ENCODE peak calls at places on chromosomes 4 and X, in eight cellular contexts. One of them, this sample, is unnamed.

GRCh38 chrX:18933611-18934010 is 50.3 kb downstream of the PHKA2 start:
- DNase-seq in CD4-positive, CD25-positive, alpha-beta regulatory T cell: no peak
- DNase-seq in HCT116: no peak
- DNase-seq in left ventricle myocardium inferior: no peak
- DNase-seq in thyroid gland: no peak
- DNase-seq in CD8-positive, alpha-beta memory T cell: no peak
- DNase-seq in fibroblast of lung: no peak
- DNase-seq in heart left ventricle: no peak
- DNase-seq in this sample: no peak

GRCh38 chrX:27336466-27337091 is 126.6 kb downstream of the PPP4R3C start:
- DNase-seq in CD4-positive, CD25-positive, alpha-beta regulatory T cell: peak; percentile 21
- DNase-seq in HCT116: peak; percentile 3
- DNase-seq in left ventricle myocardium inferior: no peak
- DNase-seq in thyroid gland: peak; percentile 16
- DNase-seq in CD8-positive, alpha-beta memory T cell: no peak
- DNase-seq in fibroblast of lung: no peak
- DNase-seq in heart left ventricle: no peak
- DNase-seq in this sample: no peak

GRCh38 chr4:154024097-154024496 is 235.2 kb upstream of the SFRP2 start:
- DNase-seq in CD4-positive, CD25-positive, alpha-beta regulatory T cell: no peak
- DNase-seq in HCT116: no peak
- DNase-seq in left ventricle myocardium inferior: no peak
- DNase-seq in thyroid gland: no peak
- DNase-seq in CD8-positive, alpha-beta memory T cell: no peak
- DNase-seq in fibroblast of lung: no peak
- DNase-seq in heart left ventricle: no peak
- DNase-seq in this sample: no peak

GRCh38 chr4:148114436-148114835 is 327.8 kb downstream of the NR3C2 start:
- DNase-seq in CD4-positive, CD25-positive, alpha-beta regulatory T cell: no peak
- DNase-seq in HCT116: no peak
- DNase-seq in left ventricle myocardium inferior: no peak
- DNase-seq in thyroid gland: no peak
- DNase-seq in CD8-positive, alpha-beta memory T cell: no peak
- DNase-seq in fibroblast of lung: peak; percentile 13
- DNase-seq in heart left ventricle: no peak
- DNase-seq in this sample: no peak

GRCh38 chr4:175453456-175453855 is 358.6 kb downstream of the GPM6A start:
- DNase-seq in CD4-positive, CD25-positive, alpha-beta regulatory T cell: no peak
- DNase-seq in HCT116: no peak
- DNase-seq in left ventricle myocardium inferior: no peak
- DNase-seq in thyroid gland: no peak
- DNase-seq in CD8-positive, alpha-beta memory T cell: no peak
- DNase-seq in fibroblast of lung: peak; percentile 42
- DNase-seq in heart left ventricle: no peak
- DNase-seq in this sample: no peak

GRCh38 chr4:162891788-162892707 is 274.6 kb downstream of the NAF1 start:
- DNase-seq in CD4-positive, CD25-positive, alpha-beta regulatory T cell: peak; percentile 6
- DNase-seq in HCT116: no peak
- DNase-seq in left ventricle myocardium inferior: no peak
- DNase-seq in thyroid gland: no peak
- DNase-seq in CD8-positive, alpha-beta memory T cell: no peak
- DNase-seq in fibroblast of lung: peak; percentile 43
- DNase-seq in heart left ventricle: no peak
- DNase-seq in this sample: no peak

GRCh38 chr4:1669850-1670249 is 14.3 kb downstream of the FAM53A start:
- DNase-seq in CD4-positive, CD25-positive, alpha-beta regulatory T cell: no peak
- DNase-seq in HCT116: no peak
- DNase-seq in left ventricle myocardium inferior: no peak
- DNase-seq in thyroid gland: no peak
- DNase-seq in CD8-positive, alpha-beta memory T cell: no peak
- DNase-seq in fibroblast of lung: no peak
- DNase-seq in heart left ventricle: no peak
- DNase-seq in this sample: no peak

GRCh38 chr4:25769251-25769650 is 93.5 kb downstream of the SEL1L3 start:
- DNase-seq in CD4-positive, CD25-positive, alpha-beta regulatory T cell: no peak
- DNase-seq in HCT116: no peak
- DNase-seq in left ventricle myocardium inferior: peak; percentile 31
- DNase-seq in thyroid gland: no peak
- DNase-seq in CD8-positive, alpha-beta memory T cell: no peak
- DNase-seq in fibroblast of lung: peak; percentile 33
- DNase-seq in heart left ventricle: peak; percentile 24
- DNase-seq in this sample: peak; percentile 36

GRCh38 chr4:165207431-165208321 is at the start of gene KLHL2:
- DNase-seq in CD4-positive, CD25-positive, alpha-beta regulatory T cell: peak; percentile 87
- DNase-seq in HCT116: no peak
- DNase-seq in left ventricle myocardium inferior: peak; percentile 86
- DNase-seq in thyroid gland: peak; percentile 81
- DNase-seq in CD8-positive, alpha-beta memory T cell: peak; percentile 49
- DNase-seq in fibroblast of lung: peak; percentile 79
- DNase-seq in heart left ventricle: peak; percentile 88
- DNase-seq in this sample: peak; percentile 26

GRCh38 chr4:30757357-30757756 is 37.2 kb downstream of the PCDH7 start:
- DNase-seq in CD4-positive, CD25-positive, alpha-beta regulatory T cell: no peak
- DNase-seq in HCT116: peak; percentile 98
- DNase-seq in left ventricle myocardium inferior: no peak
- DNase-seq in thyroid gland: no peak
- DNase-seq in CD8-positive, alpha-beta memory T cell: no peak
- DNase-seq in fibroblast of lung: peak; percentile 98
- DNase-seq in heart left ventricle: no peak
- DNase-seq in this sample: peak; percentile 68

GRCh38 chrX:94051926-94052325 is 377.9 kb downstream of the FAM133A start:
- DNase-seq in CD4-positive, CD25-positive, alpha-beta regulatory T cell: no peak
- DNase-seq in HCT116: no peak
- DNase-seq in left ventricle myocardium inferior: no peak
- DNase-seq in thyroid gland: no peak
- DNase-seq in CD8-positive, alpha-beta memory T cell: no peak
- DNase-seq in fibroblast of lung: no peak
- DNase-seq in heart left ventricle: no peak
- DNase-seq in this sample: no peak

GRCh38 chrX:106950381-106950780 is 30.2 kb downstream of the CLDN2 start:
- DNase-seq in CD4-positive, CD25-positive, alpha-beta regulatory T cell: no peak
- DNase-seq in HCT116: no peak
- DNase-seq in left ventricle myocardium inferior: no peak
- DNase-seq in thyroid gland: no peak
- DNase-seq in CD8-positive, alpha-beta memory T cell: no peak
- DNase-seq in fibroblast of lung: no peak
- DNase-seq in heart left ventricle: no peak
- DNase-seq in this sample: no peak

GRCh38 chr4:117429061-117429460 is 343.7 kb upstream of the TRAM1L1 start:
- DNase-seq in CD4-positive, CD25-positive, alpha-beta regulatory T cell: no peak
- DNase-seq in HCT116: no peak
- DNase-seq in left ventricle myocardium inferior: no peak
- DNase-seq in thyroid gland: no peak
- DNase-seq in CD8-positive, alpha-beta memory T cell: no peak
- DNase-seq in fibroblast of lung: no peak
- DNase-seq in heart left ventricle: no peak
- DNase-seq in this sample: no peak

GRCh38 chr4:35516102-35516501 is 728.2 kb downstream of the ARAP2 start:
- DNase-seq in CD4-positive, CD25-positive, alpha-beta regulatory T cell: no peak
- DNase-seq in HCT116: no peak
- DNase-seq in left ventricle myocardium inferior: no peak
- DNase-seq in thyroid gland: no peak
- DNase-seq in CD8-positive, alpha-beta memory T cell: no peak
- DNase-seq in fibroblast of lung: no peak
- DNase-seq in heart left ventricle: no peak
- DNase-seq in this sample: no peak

GRCh38 chr4:13312264-13312663 is 171.9 kb downstream of the RAB28 start:
- DNase-seq in CD4-positive, CD25-positive, alpha-beta regulatory T cell: no peak
- DNase-seq in HCT116: no peak
- DNase-seq in left ventricle myocardium inferior: no peak
- DNase-seq in thyroid gland: no peak
- DNase-seq in CD8-positive, alpha-beta memory T cell: no peak
- DNase-seq in fibroblast of lung: no peak
- DNase-seq in heart left ventricle: no peak
- DNase-seq in this sample: no peak

GRCh38 chr4:54959656-54960055 is 165.7 kb downstream of the KDR start:
- DNase-seq in CD4-positive, CD25-positive, alpha-beta regulatory T cell: no peak
- DNase-seq in HCT116: no peak
- DNase-seq in left ventricle myocardium inferior: no peak
- DNase-seq in thyroid gland: no peak
- DNase-seq in CD8-positive, alpha-beta memory T cell: no peak
- DNase-seq in fibroblast of lung: peak; percentile 87
- DNase-seq in heart left ventricle: no peak
- DNase-seq in this sample: peak; percentile 8

GRCh38 chr4:15659768-15660394 is 4.7 kb upstream of the FBXL5 start:
- DNase-seq in CD4-positive, CD25-positive, alpha-beta regulatory T cell: no peak
- DNase-seq in HCT116: no peak
- DNase-seq in left ventricle myocardium inferior: no peak
- DNase-seq in thyroid gland: no peak
- DNase-seq in CD8-positive, alpha-beta memory T cell: no peak
- DNase-seq in fibroblast of lung: peak; percentile 28
- DNase-seq in heart left ventricle: no peak
- DNase-seq in this sample: no peak

GRCh38 chr4:8188743-8189550 is 10.1 kb upstream of the SH3TC1 start:
- DNase-seq in CD4-positive, CD25-positive, alpha-beta regulatory T cell: no peak
- DNase-seq in HCT116: no peak
- DNase-seq in left ventricle myocardium inferior: peak; percentile 87
- DNase-seq in thyroid gland: peak; percentile 93
- DNase-seq in CD8-positive, alpha-beta memory T cell: no peak
- DNase-seq in fibroblast of lung: no peak
- DNase-seq in heart left ventricle: peak; percentile 85
- DNase-seq in this sample: no peak

GRCh38 chr4:10006604-10007435 is 14.5 kb downstream of the SLC2A9 start:
- DNase-seq in CD4-positive, CD25-positive, alpha-beta regulatory T cell: no peak
- DNase-seq in HCT116: peak; percentile 77
- DNase-seq in left ventricle myocardium inferior: no peak
- DNase-seq in thyroid gland: peak; percentile 94
- DNase-seq in CD8-positive, alpha-beta memory T cell: no peak
- DNase-seq in fibroblast of lung: peak; percentile 42
- DNase-seq in heart left ventricle: no peak
- DNase-seq in this sample: no peak

GRCh38 chr4:84493092-84493850 is 5.8 kb downstream of the NKX6-1 start:
- DNase-seq in CD4-positive, CD25-positive, alpha-beta regulatory T cell: no peak
- DNase-seq in HCT116: no peak
- DNase-seq in left ventricle myocardium inferior: no peak
- DNase-seq in thyroid gland: peak; percentile 27
- DNase-seq in CD8-positive, alpha-beta memory T cell: no peak
- DNase-seq in fibroblast of lung: peak; percentile 42
- DNase-seq in heart left ventricle: no peak
- DNase-seq in this sample: no peak

GRCh38 chr4:71830-72229 is 18.7 kb downstream of the ZNF595 start:
- DNase-seq in CD4-positive, CD25-positive, alpha-beta regulatory T cell: no peak
- DNase-seq in HCT116: no peak
- DNase-seq in left ventricle myocardium inferior: no peak
- DNase-seq in thyroid gland: no peak
- DNase-seq in CD8-positive, alpha-beta memory T cell: no peak
- DNase-seq in fibroblast of lung: no peak
- DNase-seq in heart left ventricle: no peak
- DNase-seq in this sample: no peak
- H3K9me3 ChIP-seq in CD4-positive, CD25-positive, alpha-beta regulatory T cell: peaks cover 56% of the 10 kb centered on the region
- H3K9me3 ChIP-seq in HCT116: peaks cover 16% of the 10 kb centered on the region
- H3K9me3 ChIP-seq in left ventricle myocardium inferior: peaks cover 84% of the 10 kb centered on the region
- H3K9me3 ChIP-seq in thyroid gland: no peaks in the 10 kb centered on the region
- H3K9me3 ChIP-seq in CD8-positive, alpha-beta memory T cell: peaks cover 35% of the 10 kb centered on the region
- H3K9me3 ChIP-seq in fibroblast of lung: peaks cover 2% of the 10 kb centered on the region
- H3K9me3 ChIP-seq in heart left ventricle: peaks cover 74% of the 10 kb centered on the region
- H3K9me3 ChIP-seq in this sample: peaks cover 39% of the 10 kb centered on the region

GRCh38 chrX:25523574-25523973 is 507.8 kb upstream of the ARX start:
- DNase-seq in CD4-positive, CD25-positive, alpha-beta regulatory T cell: peak; percentile 1
- DNase-seq in HCT116: peak; percentile 6
- DNase-seq in left ventricle myocardium inferior: no peak
- DNase-seq in thyroid gland: peak; percentile 2
- DNase-seq in CD8-positive, alpha-beta memory T cell: no peak
- DNase-seq in fibroblast of lung: peak; percentile 4
- DNase-seq in heart left ventricle: peak; percentile 17
- DNase-seq in this sample: no peak

GRCh38 chrX:25524150-25524549 is 508.4 kb upstream of the ARX start:
- DNase-seq in CD4-positive, CD25-positive, alpha-beta regulatory T cell: no peak
- DNase-seq in HCT116: no peak
- DNase-seq in left ventricle myocardium inferior: no peak
- DNase-seq in thyroid gland: no peak
- DNase-seq in CD8-positive, alpha-beta memory T cell: no peak
- DNase-seq in fibroblast of lung: no peak
- DNase-seq in heart left ventricle: no peak
- DNase-seq in this sample: no peak

DNA sequence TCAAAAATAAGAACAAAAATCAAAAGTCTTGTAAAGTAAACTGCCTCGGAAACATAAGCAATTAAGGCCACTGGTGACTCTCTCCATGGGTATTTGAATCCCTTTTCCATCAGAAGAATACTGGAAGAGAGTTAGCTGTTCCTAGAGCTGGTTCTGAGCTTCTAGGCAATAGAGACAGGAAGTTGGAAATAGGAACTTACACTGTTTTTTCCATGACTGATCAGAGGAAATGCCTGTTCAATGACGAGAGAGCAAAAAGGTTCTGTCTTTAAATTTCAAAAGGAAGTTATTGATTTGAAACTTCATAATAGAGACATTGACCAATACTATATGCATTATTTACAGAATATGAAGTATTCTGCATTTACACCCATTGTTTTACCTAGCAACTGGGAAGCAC is 503.5 kb upstream of the ARX start:
- DNase-seq in CD4-positive, CD25-positive, alpha-beta regulatory T cell: no peak
- DNase-seq in HCT116: no peak
- DNase-seq in left ventricle myocardium inferior: no peak
- DNase-seq in thyroid gland: no peak
- DNase-seq in CD8-positive, alpha-beta memory T cell: no peak
- DNase-seq in fibroblast of lung: no peak
- DNase-seq in heart left ventricle: no peak
- DNase-seq in this sample: no peak
- H3K9me3 ChIP-seq in CD4-positive, CD25-positive, alpha-beta regulatory T cell: no peaks in the 10 kb centered on the region
- H3K9me3 ChIP-seq in HCT116: no peaks in the 10 kb centered on the region
- H3K9me3 ChIP-seq in left ventricle myocardium inferior: no peaks in the 10 kb centered on the region
- H3K9me3 ChIP-seq in thyroid gland: no peaks in the 10 kb centered on the region
- H3K9me3 ChIP-seq in CD8-positive, alpha-beta memory T cell: no peaks in the 10 kb centered on the region
- H3K9me3 ChIP-seq in fibroblast of lung: no peaks in the 10 kb centered on the region
- H3K9me3 ChIP-seq in heart left ventricle: no peaks in the 10 kb centered on the region
- H3K9me3 ChIP-seq in this sample: no peaks in the 10 kb centered on the region

GRCh38 chr4:99485212-99485611 is 25.6 kb upstream of the C4orf17 start:
- DNase-seq in CD4-positive, CD25-positive, alpha-beta regulatory T cell: no peak
- DNase-seq in HCT116: no peak
- DNase-seq in left ventricle myocardium inferior: no peak
- DNase-seq in thyroid gland: no peak
- DNase-seq in CD8-positive, alpha-beta memory T cell: no peak
- DNase-seq in fibroblast of lung: no peak
- DNase-seq in heart left ventricle: no peak
- DNase-seq in this sample: no peak

DNA sequence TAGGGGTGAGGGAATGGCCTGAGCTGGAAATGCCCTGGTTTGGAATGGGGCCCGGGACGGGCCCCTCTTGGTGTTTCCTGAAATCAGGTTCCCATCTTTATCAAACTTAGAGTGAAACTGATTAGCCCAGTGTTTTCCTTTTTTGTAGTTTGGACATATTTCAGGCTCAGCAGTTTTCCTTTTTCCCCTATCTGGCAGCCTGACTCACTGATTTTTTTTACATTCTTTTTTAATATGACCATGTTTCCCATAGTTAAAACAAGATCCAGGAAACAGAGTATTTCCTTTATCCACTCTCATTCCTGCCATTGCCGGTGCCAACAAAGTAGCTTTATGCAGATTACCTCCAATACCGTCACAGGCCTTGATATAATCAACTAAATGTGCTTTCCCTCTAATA is 20.5 kb upstream of the C4orf17 start:
- DNase-seq in CD4-positive, CD25-positive, alpha-beta regulatory T cell: no peak
- DNase-seq in HCT116: no peak
- DNase-seq in left ventricle myocardium inferior: no peak
- DNase-seq in thyroid gland: no peak
- DNase-seq in CD8-positive, alpha-beta memory T cell: no peak
- DNase-seq in fibroblast of lung: no peak
- DNase-seq in heart left ventricle: no peak
- DNase-seq in this sample: no peak
- H3K9me3 ChIP-seq in CD4-positive, CD25-positive, alpha-beta regulatory T cell: peaks cover 22% of the 10 kb centered on the region
- H3K9me3 ChIP-seq in HCT116: peaks cover 9% of the 10 kb centered on the region
- H3K9me3 ChIP-seq in left ventricle myocardium inferior: peaks cover 59% of the 10 kb centered on the region
- H3K9me3 ChIP-seq in thyroid gland: no peaks in the 10 kb centered on the region
- H3K9me3 ChIP-seq in CD8-positive, alpha-beta memory T cell: no peaks in the 10 kb centered on the region
- H3K9me3 ChIP-seq in fibroblast of lung: no peaks in the 10 kb centered on the region
- H3K9me3 ChIP-seq in heart left ventricle: peaks cover 34% of the 10 kb centered on the region
- H3K9me3 ChIP-seq in this sample: no peaks in the 10 kb centered on the region

GRCh38 chrX:56928546-56928945 is 66.8 kb downstream of the SPIN3 start:
- DNase-seq in CD4-positive, CD25-positive, alpha-beta regulatory T cell: no peak
- DNase-seq in HCT116: no peak
- DNase-seq in left ventricle myocardium inferior: no peak
- DNase-seq in thyroid gland: no peak
- DNase-seq in CD8-positive, alpha-beta memory T cell: no peak
- DNase-seq in fibroblast of lung: no peak
- DNase-seq in heart left ventricle: no peak
- DNase-seq in this sample: no peak
- H3K9me3 ChIP-seq in CD4-positive, CD25-positive, alpha-beta regulatory T cell: no peaks in the 10 kb centered on the region
- H3K9me3 ChIP-seq in HCT116: no peaks in the 10 kb centered on the region
- H3K9me3 ChIP-seq in left ventricle myocardium inferior: no peaks in the 10 kb centered on the region
- H3K9me3 ChIP-seq in thyroid gland: no peaks in the 10 kb centered on the region
- H3K9me3 ChIP-seq in CD8-positive, alpha-beta memory T cell: no peaks in the 10 kb centered on the region
- H3K9me3 ChIP-seq in fibroblast of lung: no peaks in the 10 kb centered on the region
- H3K9me3 ChIP-seq in heart left ventricle: no peaks in the 10 kb centered on the region
- H3K9me3 ChIP-seq in this sample: no peaks in the 10 kb centered on the region